ENCODE peak calls at places on chromosomes 16 and 17, in five cellular contexts. One of them, this sample, is unnamed.

GRCh38 chr17:63406689-63407330 is 39.3 kb downstream of the CYB561 start:
- DNase-seq in posterior cingulate gyrus: peak
- DNase-seq in stimulated activated CD8-positive, alpha-beta memory T cell treated with anti-CD3 and anti-CD28 coated beads, Interleukin-15, amount 100 ng/mL, for 1 hour: peak
- DNase-seq in adipocyte: peak
- DNase-seq in amniotic stem cell: peak
- DNase-seq in this sample: peak

GRCh38 chr17:778096-778495 is 4.0 kb downstream of the GLOD4 start:
- DNase-seq in stimulated activated CD8-positive, alpha-beta memory T cell treated with anti-CD3 and anti-CD28 coated beads, Interleukin-15, amount 100 ng/mL, for 1 hour: no peak
- DNase-seq in posterior cingulate gyrus: no peak
- DNase-seq in adipocyte: no peak
- DNase-seq in amniotic stem cell: no peak
- DNase-seq in this sample: no peak

GRCh38 chr17:46157443-46158107 is 35.7 kb downstream of the KANSL1 start:
- DNase-seq in posterior cingulate gyrus: no peak
- DNase-seq in stimulated activated CD8-positive, alpha-beta memory T cell treated with anti-CD3 and anti-CD28 coated beads, Interleukin-15, amount 100 ng/mL, for 1 hour: no peak
- DNase-seq in amniotic stem cell: peak
- DNase-seq in adipocyte: peak
- DNase-seq in this sample: no peak

GRCh38 chr17:80855968-80856862 is 135.4 kb upstream of the CHMP6 start:
- DNase-seq in posterior cingulate gyrus: no peak
- DNase-seq in stimulated activated CD8-positive, alpha-beta memory T cell treated with anti-CD3 and anti-CD28 coated beads, Interleukin-15, amount 100 ng/mL, for 1 hour: peak
- DNase-seq in adipocyte: peak
- DNase-seq in amniotic stem cell: peak
- DNase-seq in this sample: peak

GRCh38 chr17:68290955-68291835 is at the start of the genes ARSG and SLC16A6:
- DNase-seq in posterior cingulate gyrus: peak
- DNase-seq in amniotic stem cell: no peak
- DNase-seq in adipocyte: peak
- DNase-seq in stimulated activated CD8-positive, alpha-beta memory T cell treated with anti-CD3 and anti-CD28 coated beads, Interleukin-15, amount 100 ng/mL, for 1 hour: peak
- DNase-seq in this sample: no peak

GRCh38 chr16:56272495-56272894 is 81.2 kb downstream of the GNAO1 start:
- DNase-seq in adipocyte: no peak
- DNase-seq in amniotic stem cell: no peak
- DNase-seq in stimulated activated CD8-positive, alpha-beta memory T cell treated with anti-CD3 and anti-CD28 coated beads, Interleukin-15, amount 100 ng/mL, for 1 hour: no peak
- DNase-seq in posterior cingulate gyrus: no peak
- DNase-seq in this sample: no peak

GRCh38 chr17:44774271-44775135 is 15.7 kb downstream of the ADAM11 start:
- DNase-seq in amniotic stem cell: peak
- DNase-seq in stimulated activated CD8-positive, alpha-beta memory T cell treated with anti-CD3 and anti-CD28 coated beads, Interleukin-15, amount 100 ng/mL, for 1 hour: peak
- DNase-seq in posterior cingulate gyrus: peak
- DNase-seq in adipocyte: peak
- DNase-seq in this sample: peak

GRCh38 chr17:56756536-56756935 is 77.2 kb downstream of the C17orf67 start:
- DNase-seq in posterior cingulate gyrus: no peak
- DNase-seq in amniotic stem cell: peak
- DNase-seq in adipocyte: peak
- DNase-seq in stimulated activated CD8-positive, alpha-beta memory T cell treated with anti-CD3 and anti-CD28 coated beads, Interleukin-15, amount 100 ng/mL, for 1 hour: no peak
- DNase-seq in this sample: no peak

GRCh38 chr16:66520406-66521194 is 29.3 kb downstream of the TK2 start:
- DNase-seq in stimulated activated CD8-positive, alpha-beta memory T cell treated with anti-CD3 and anti-CD28 coated beads, Interleukin-15, amount 100 ng/mL, for 1 hour: no peak
- DNase-seq in amniotic stem cell: no peak
- DNase-seq in posterior cingulate gyrus: no peak
- DNase-seq in adipocyte: no peak
- DNase-seq in this sample: no peak

GRCh38 chr17:78143214-78144145 is 2.7 kb upstream of the C17orf99 start:
- DNase-seq in stimulated activated CD8-positive, alpha-beta memory T cell treated with anti-CD3 and anti-CD28 coated beads, Interleukin-15, amount 100 ng/mL, for 1 hour: no peak
- DNase-seq in posterior cingulate gyrus: no peak
- DNase-seq in amniotic stem cell: no peak
- DNase-seq in adipocyte: no peak
- DNase-seq in this sample: no peak

GRCh38 chr16:20327444-20328041 is at the start of gene GP2:
- DNase-seq in stimulated activated CD8-positive, alpha-beta memory T cell treated with anti-CD3 and anti-CD28 coated beads, Interleukin-15, amount 100 ng/mL, for 1 hour: no peak
- DNase-seq in posterior cingulate gyrus: no peak
- DNase-seq in amniotic stem cell: no peak
- DNase-seq in adipocyte: no peak
- DNase-seq in this sample: no peak

GRCh38 chr16:50133214-50133613 is 19.9 kb upstream of the TENT4B start:
- DNase-seq in amniotic stem cell: no peak
- DNase-seq in adipocyte: no peak
- DNase-seq in posterior cingulate gyrus: no peak
- DNase-seq in stimulated activated CD8-positive, alpha-beta memory T cell treated with anti-CD3 and anti-CD28 coated beads, Interleukin-15, amount 100 ng/mL, for 1 hour: no peak
- DNase-seq in this sample: no peak

GRCh38 chr16:2212362-2213324 is 2.0 kb upstream of the BRICD5 start:
- DNase-seq in amniotic stem cell: no peak
- DNase-seq in stimulated activated CD8-positive, alpha-beta memory T cell treated with anti-CD3 and anti-CD28 coated beads, Interleukin-15, amount 100 ng/mL, for 1 hour: no peak
- DNase-seq in posterior cingulate gyrus: no peak
- DNase-seq in adipocyte: no peak
- DNase-seq in this sample: no peak

GRCh38 chr17:73719588-73720071 is 75.4 kb upstream of the SDK2 start:
- DNase-seq in stimulated activated CD8-positive, alpha-beta memory T cell treated with anti-CD3 and anti-CD28 coated beads, Interleukin-15, amount 100 ng/mL, for 1 hour: no peak
- DNase-seq in amniotic stem cell: no peak
- DNase-seq in posterior cingulate gyrus: peak
- DNase-seq in adipocyte: no peak
- DNase-seq in this sample: no peak

GRCh38 chr16:84511180-84511800 is 6.8 kb upstream of the MEAK7 start:
- DNase-seq in posterior cingulate gyrus: peak
- DNase-seq in stimulated activated CD8-positive, alpha-beta memory T cell treated with anti-CD3 and anti-CD28 coated beads, Interleukin-15, amount 100 ng/mL, for 1 hour: peak
- DNase-seq in adipocyte: peak
- DNase-seq in amniotic stem cell: peak
- DNase-seq in this sample: peak

GRCh38 chr17:40168262-40168832 is 8.9 kb upstream of the RAPGEFL1 start:
- DNase-seq in stimulated activated CD8-positive, alpha-beta memory T cell treated with anti-CD3 and anti-CD28 coated beads, Interleukin-15, amount 100 ng/mL, for 1 hour: no peak
- DNase-seq in amniotic stem cell: peak
- DNase-seq in posterior cingulate gyrus: peak
- DNase-seq in adipocyte: peak
- DNase-seq in this sample: no peak

GRCh38 chr17:67431210-67432015 is 54.3 kb downstream of the PITPNC1 start:
- DNase-seq in posterior cingulate gyrus: no peak
- DNase-seq in stimulated activated CD8-positive, alpha-beta memory T cell treated with anti-CD3 and anti-CD28 coated beads, Interleukin-15, amount 100 ng/mL, for 1 hour: no peak
- DNase-seq in adipocyte: peak
- DNase-seq in amniotic stem cell: peak
- DNase-seq in this sample: no peak

GRCh38 chr16:10601444-10602401 is 21.3 kb upstream of the EMP2 start:
- DNase-seq in adipocyte: no peak
- DNase-seq in stimulated activated CD8-positive, alpha-beta memory T cell treated with anti-CD3 and anti-CD28 coated beads, Interleukin-15, amount 100 ng/mL, for 1 hour: no peak
- DNase-seq in posterior cingulate gyrus: no peak
- DNase-seq in amniotic stem cell: no peak
- DNase-seq in this sample: no peak

This sample was measured in right atrium auricular region.